ENCODE peak calls at places on chromosomes 2 and 18, in seven cellular contexts. W, E, C, N, T, O and X are unnamed samples.

GRCh38 chr2:171347591-171348032 is 86.2 kb downstream of the METTL8 start:
- DNase-seq in W (no peak), T (peak; percentile 9), E (no peak), N (peak; percentile 74), C (peak; percentile 63), O (peak; percentile 59), X (peak; percentile 62)

GRCh38 chr2:135473567-135473966 is 57.5 kb downstream of the ZRANB3 start:
- DNase-seq in W (no peak), T (peak; percentile 11), E (peak; percentile 43), C (peak; percentile 32), O (peak; percentile 42), N (peak; percentile 48), X (no peak)

GRCh38 chr2:201507725-201508124 is 56.2 kb downstream of the STRADB start:
- DNase-seq in T (no peak), C (no peak), W (no peak), N (no peak), E (no peak), O (no peak), X (no peak)

GRCh38 chr2:96553176-96553956 is 16.8 kb downstream of the ARID5A start:
- DNase-seq in N (no peak), W (no peak), O (no peak), E (no peak), C (no peak), T (no peak), X (no peak)

GRCh38 chr2:169072163-169072925 is 3.0 kb downstream of the DHRS9 start:
- DNase-seq in N (no peak), T (no peak), E (peak; percentile 68), O (peak; percentile 26), C (no peak), W (no peak), X (no peak)

GRCh38 chr2:229201522-229201921 is 69.6 kb downstream of the PID1 start:
- DNase-seq in E (no peak), O (no peak), N (peak; percentile 41), W (no peak), C (no peak), T (no peak), X (no peak)

GRCh38 chr2:189115126-189115525 is 64.4 kb downstream of the COL5A2 start:
- DNase-seq in T (no peak), C (peak; percentile 62), E (no peak), N (peak; percentile 51), O (peak; percentile 50), W (no peak), X (no peak)

GRCh38 chr2:165582863-165583506 is 113.5 kb downstream of the CSRNP3 start:
- DNase-seq in E (no peak), T (no peak), W (no peak), C (no peak), O (no peak), N (no peak), X (peak; percentile 26)

GRCh38 chr2:58871469-58872142 is 630.5 kb upstream of the FANCL start:
- DNase-seq in O (no peak), C (no peak), T (no peak), N (no peak), W (no peak), E (peak; percentile 32), X (no peak)

GRCh38 chr2:18987021-18987420 is 371.4 kb downstream of the OSR1 start:
- DNase-seq in O (no peak), C (no peak), W (no peak), E (no peak), T (no peak), N (no peak), X (no peak)

GRCh38 chr2:206212673-206213513 is 53.2 kb downstream of the EEF1B2 start:
- DNase-seq in C (peak; percentile 80), N (peak; percentile 82), T (no peak), E (no peak), O (peak; percentile 3), W (no peak), X (peak; percentile 24)

GRCh38 chr2:160583162-160583522 is 89.5 kb upstream of the RBMS1 start:
- DNase-seq in T (no peak), O (peak; percentile 77), W (no peak), E (no peak), C (peak; percentile 79), N (peak; percentile 83), X (no peak)

GRCh38 chr2:74740395-74741075 is 86.5 kb downstream of the SEMA4F start:
- DNase-seq in E (no peak), T (peak; percentile 87), C (peak; percentile 89), W (no peak), N (peak; percentile 91), O (peak; percentile 77), X (peak; percentile 98)

GRCh38 chr18:65941482-65941881 is 190.7 kb downstream of the CDH7 start:
- DNase-seq in N (no peak), T (no peak), E (no peak), C (no peak), O (no peak), W (no peak), X (no peak)

GRCh38 chr2:29629495-29629894 is 291.9 kb downstream of the ALK start:
- DNase-seq in C (no peak), W (no peak), E (no peak), T (no peak), N (no peak), O (no peak), X (no peak)

GRCh38 chr2:127637236-127637630 is 8.7 kb upstream of the GPR17 start:
- DNase-seq in E (no peak), N (no peak), T (no peak), O (no peak), W (no peak), C (no peak), X (no peak)
- H3K4me3 ChIP-seq in E (no peak overlapping the region), N (no peak overlapping the region), T (no peak overlapping the region), O (no peak overlapping the region), W (no peak overlapping the region), C (no peak overlapping the region), X (no peak overlapping the region)

GRCh38 chr2:239589270-239589825 is 188.5 kb upstream of the HDAC4 start:
- DNase-seq in W (no peak), C (no peak), O (no peak), T (no peak), E (no peak), N (no peak), X (no peak)

GRCh38 chr2:239590276-239590675 is 189.5 kb upstream of the HDAC4 start:
- DNase-seq in N (no peak), E (no peak), W (no peak), O (no peak), C (no peak), T (no peak), X (no peak)

GRCh38 chr2:239589855-239590254 is 189.0 kb upstream of the HDAC4 start:
- DNase-seq in E (no peak), O (no peak), W (no peak), N (no peak), T (no peak), C (no peak), X (no peak)

GRCh38 chr2:239593455-239593854 is 192.6 kb upstream of the HDAC4 start:
- DNase-seq in W (no peak), C (no peak), N (no peak), T (no peak), E (no peak), O (no peak), X (no peak)

DNA sequence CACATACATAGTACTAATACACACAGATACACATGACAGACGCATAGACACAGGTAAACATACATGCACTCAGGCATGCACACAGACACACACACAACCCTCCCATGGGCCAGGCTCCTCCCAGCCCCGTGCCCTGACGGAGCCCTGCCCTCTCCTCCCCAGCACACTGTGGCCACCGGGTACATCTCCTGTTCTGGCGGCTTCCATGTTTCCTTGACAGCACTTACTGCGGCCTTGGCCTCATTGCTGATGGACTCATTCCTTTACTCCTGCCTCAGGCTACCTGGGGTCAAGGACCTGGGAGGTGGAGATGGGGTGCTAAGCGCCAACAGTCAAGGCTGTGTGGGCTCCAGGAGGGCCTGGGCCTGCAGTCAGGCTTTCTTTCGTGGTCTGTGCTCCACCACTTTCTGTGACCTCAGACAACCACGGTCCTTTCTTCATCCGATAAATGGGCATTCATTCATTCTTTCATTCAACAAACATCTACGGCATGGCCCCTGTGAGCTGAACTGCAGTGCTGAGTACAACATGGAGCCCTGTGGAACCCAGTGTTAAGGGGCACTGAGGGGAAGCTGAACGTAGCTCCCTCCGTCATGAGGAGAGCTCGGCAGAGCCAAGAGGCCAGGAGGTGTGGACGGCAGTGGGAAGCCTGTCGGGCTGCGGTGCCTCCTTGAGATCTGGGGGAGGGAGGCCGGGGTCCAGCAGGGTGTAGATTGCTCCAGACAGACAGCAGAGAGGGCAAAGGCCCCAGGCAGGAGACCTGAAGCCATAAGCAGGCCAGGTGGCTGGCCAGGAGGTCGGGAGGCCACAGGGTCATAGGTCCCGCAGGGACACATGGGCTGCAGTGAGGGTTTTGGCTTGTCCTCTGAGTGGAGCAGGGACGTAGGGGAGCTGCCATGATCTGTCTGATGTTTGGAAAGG is 190.4 kb upstream of the HDAC4 start:
- DNase-seq in C (no peak), W (no peak), E (no peak), T (no peak), O (no peak), N (no peak), X (no peak)
- H3K9me3 ChIP-seq in C (no peaks in the 10 kb centered on the region), W (no peaks in the 10 kb centered on the region), E (no peaks in the 10 kb centered on the region), T (no peaks in the 10 kb centered on the region), O (peaks cover 13% of the 10 kb centered on the region), N (no peaks in the 10 kb centered on the region), X (no peaks in the 10 kb centered on the region)

GRCh38 chr2:200208041-200208440 is 98.5 kb upstream of the SPATS2L start:
- DNase-seq in T (no peak), N (no peak), W (no peak), E (no peak), O (no peak), C (no peak), X (no peak)
- H3K4me3 ChIP-seq in T (no peak overlapping the region), N (no peak overlapping the region), W (no peak overlapping the region), E (no peak overlapping the region), O (no peak overlapping the region), C (no peak overlapping the region), X (no peak overlapping the region)

GRCh38 chr2:16184341-16184890 is 244.1 kb downstream of the MYCN start:
- DNase-seq in N (no peak), C (no peak), O (no peak), E (no peak), T (no peak), W (no peak), X (no peak)

GRCh38 chr2:16187517-16187887 is 247.2 kb downstream of the MYCN start:
- DNase-seq in O (no peak), E (no peak), W (no peak), C (no peak), N (no peak), T (peak; percentile 25), X (no peak)

GRCh38 chr2:16184945-16185660 is 244.8 kb downstream of the MYCN start:
- DNase-seq in N (no peak), W (no peak), O (no peak), E (no peak), T (no peak), C (no peak), X (no peak)

GRCh38 chr2:16186661-16187516 is 246.5 kb downstream of the MYCN start:
- DNase-seq in E (no peak), W (no peak), N (no peak), O (no peak), C (no peak), T (no peak), X (no peak)

DNA sequence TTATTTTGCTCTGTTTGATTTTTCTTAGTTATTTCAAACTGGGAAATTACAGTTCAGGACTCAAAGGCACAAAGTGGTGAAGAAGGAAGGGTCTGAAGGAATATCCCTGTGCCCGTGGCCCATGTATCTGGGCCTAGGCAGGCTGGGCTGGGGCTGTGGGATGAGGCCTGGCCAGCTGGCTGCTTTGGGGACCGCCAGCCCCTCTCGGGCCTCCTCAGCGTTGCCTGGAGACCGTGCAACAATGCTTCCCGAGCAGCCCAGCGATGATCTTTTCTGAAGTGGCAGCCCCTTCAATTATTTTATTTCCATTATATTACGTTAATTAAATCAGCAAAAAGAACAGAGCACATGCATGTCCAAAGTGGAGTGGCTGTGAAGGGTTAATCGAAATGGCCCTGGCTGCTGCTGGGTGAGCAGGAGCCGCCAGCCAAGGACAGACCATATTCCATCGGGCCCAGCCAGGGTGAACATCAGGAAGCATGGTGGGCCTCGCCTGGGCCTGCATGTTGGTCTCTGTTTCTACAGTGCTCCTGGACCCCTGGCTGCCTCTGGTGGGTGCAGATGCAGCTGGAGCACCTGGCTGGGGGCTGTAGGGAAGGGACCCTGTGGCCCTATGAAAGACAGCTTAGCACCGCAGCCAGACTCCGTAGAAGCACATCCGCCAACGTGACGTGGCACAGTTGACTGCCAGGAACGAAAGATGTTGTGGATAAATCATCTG is 245.5 kb downstream of the MYCN start:
- DNase-seq in O (no peak), E (no peak), C (no peak), N (no peak), W (no peak), T (no peak), X (no peak)
- H3K9me3 ChIP-seq in O (no peaks in the 10 kb centered on the region), E (no peaks in the 10 kb centered on the region), C (no peaks in the 10 kb centered on the region), N (no peaks in the 10 kb centered on the region), W (no peaks in the 10 kb centered on the region), T (no peaks in the 10 kb centered on the region), X (no peaks in the 10 kb centered on the region)